ENCODE peak calls at places on chromosomes 1 and 21, in seven cellular contexts. One of them, this sample, is unnamed.

GRCh38 chr1:168092566-168093355 is 44.0 kb downstream of the GPR161 start:
- DNase-seq in lung: no peak
- DNase-seq in A549: no peak
- DNase-seq in tibial artery: no peak
- DNase-seq in heart right ventricle: no peak
- DNase-seq in heart left ventricle: no peak
- DNase-seq in K562: peak; percentile 34
- DNase-seq in this sample: no peak

GRCh38 chr1:95086949-95087533 is 14.3 kb upstream of the ALG14 start:
- DNase-seq in lung: no peak
- DNase-seq in A549: peak; percentile 72
- DNase-seq in tibial artery: no peak
- DNase-seq in heart right ventricle: no peak
- DNase-seq in heart left ventricle: peak; percentile 48
- DNase-seq in K562: peak; percentile 69
- DNase-seq in this sample: peak; percentile 36

GRCh38 chr1:59142663-59143487 is 154.0 kb upstream of the FGGY start:
- DNase-seq in lung: no peak
- DNase-seq in A549: peak; percentile 76
- DNase-seq in tibial artery: no peak
- DNase-seq in heart right ventricle: no peak
- DNase-seq in heart left ventricle: peak; percentile 41
- DNase-seq in K562: no peak
- DNase-seq in this sample: peak; percentile 27

GRCh38 chr1:24201941-24202440 is 14.9 kb upstream of the IFNLR1 start:
- DNase-seq in lung: peak; percentile 83
- DNase-seq in A549: peak; percentile 62
- DNase-seq in tibial artery: peak; percentile 90
- DNase-seq in heart right ventricle: peak; percentile 44
- DNase-seq in heart left ventricle: peak; percentile 71
- DNase-seq in K562: peak; percentile 80
- DNase-seq in this sample: peak; percentile 75

GRCh38 chr1:199878818-199879217 is 148.7 kb upstream of the NR5A2 start:
- DNase-seq in lung: no peak
- DNase-seq in A549: no peak
- DNase-seq in tibial artery: no peak
- DNase-seq in heart right ventricle: no peak
- DNase-seq in heart left ventricle: no peak
- DNase-seq in K562: no peak
- DNase-seq in this sample: no peak

GRCh38 chr21:45386728-45387371 is 18.1 kb upstream of the COL18A1 start:
- DNase-seq in lung: no peak
- DNase-seq in A549: no peak
- DNase-seq in tibial artery: peak; percentile 82
- DNase-seq in heart right ventricle: peak; percentile 51
- DNase-seq in heart left ventricle: peak; percentile 58
- DNase-seq in K562: peak; percentile 53
- DNase-seq in this sample: peak; percentile 93

GRCh38 chr1:52662645-52663313 is 29.8 kb downstream of the SHISAL2A start:
- DNase-seq in lung: no peak
- DNase-seq in A549: peak; percentile 55
- DNase-seq in tibial artery: no peak
- DNase-seq in heart right ventricle: no peak
- DNase-seq in heart left ventricle: no peak
- DNase-seq in K562: no peak
- DNase-seq in this sample: no peak

GRCh38 chr21:46079357-46080170 is 18.3 kb upstream of the COL6A2 start:
- DNase-seq in lung: peak; percentile 28
- DNase-seq in A549: no peak
- DNase-seq in tibial artery: peak; percentile 74
- DNase-seq in heart right ventricle: peak; percentile 36
- DNase-seq in heart left ventricle: peak; percentile 62
- DNase-seq in K562: no peak
- DNase-seq in this sample: peak; percentile 71

GRCh38 chr1:21507511-21508270 is 1.5 kb upstream of the ALPL start:
- DNase-seq in lung: no peak
- DNase-seq in A549: no peak
- DNase-seq in tibial artery: peak; percentile 11
- DNase-seq in heart right ventricle: no peak
- DNase-seq in heart left ventricle: no peak
- DNase-seq in K562: no peak
- DNase-seq in this sample: no peak

GRCh38 chr1:204377800-204378608 is 18.3 kb upstream of the PLEKHA6 start:
- DNase-seq in lung: peak; percentile 46
- DNase-seq in A549: peak; percentile 64
- DNase-seq in tibial artery: no peak
- DNase-seq in heart right ventricle: peak; percentile 21
- DNase-seq in heart left ventricle: no peak
- DNase-seq in K562: peak; percentile 46
- DNase-seq in this sample: no peak

GRCh38 chr1:211698161-211699026 is 23.0 kb upstream of the NEK2 start:
- DNase-seq in lung: peak; percentile 82
- DNase-seq in A549: peak; percentile 81
- DNase-seq in tibial artery: peak; percentile 76
- DNase-seq in heart right ventricle: peak; percentile 80
- DNase-seq in heart left ventricle: peak; percentile 71
- DNase-seq in K562: peak; percentile 91
- DNase-seq in this sample: peak; percentile 38

GRCh38 chr1:210523830-210524229 is 195.1 kb downstream of the HHAT start:
- DNase-seq in lung: no peak
- DNase-seq in A549: no peak
- DNase-seq in tibial artery: no peak
- DNase-seq in heart right ventricle: no peak
- DNase-seq in heart left ventricle: no peak
- DNase-seq in K562: no peak
- DNase-seq in this sample: no peak

GRCh38 chr1:206907304-206907991 is 10.2 kb downstream of the IL24 start:
- DNase-seq in lung: no peak
- DNase-seq in A549: peak; percentile 34
- DNase-seq in tibial artery: peak; percentile 57
- DNase-seq in heart right ventricle: no peak
- DNase-seq in heart left ventricle: peak; percentile 53
- DNase-seq in K562: peak; percentile 87
- DNase-seq in this sample: no peak

GRCh38 chr1:9836632-9836960 is 12.8 kb upstream of the CLSTN1 start:
- DNase-seq in lung: no peak
- DNase-seq in A549: no peak
- DNase-seq in tibial artery: peak; percentile 39
- DNase-seq in heart right ventricle: no peak
- DNase-seq in heart left ventricle: no peak
- DNase-seq in K562: no peak
- DNase-seq in this sample: peak; percentile 7

GRCh38 chr1:51340380-51340779 is 10.0 kb upstream of the TTC39A start:
- DNase-seq in lung: no peak
- DNase-seq in A549: no peak
- DNase-seq in tibial artery: no peak
- DNase-seq in heart right ventricle: no peak
- DNase-seq in heart left ventricle: no peak
- DNase-seq in K562: no peak
- DNase-seq in this sample: no peak

DNA sequence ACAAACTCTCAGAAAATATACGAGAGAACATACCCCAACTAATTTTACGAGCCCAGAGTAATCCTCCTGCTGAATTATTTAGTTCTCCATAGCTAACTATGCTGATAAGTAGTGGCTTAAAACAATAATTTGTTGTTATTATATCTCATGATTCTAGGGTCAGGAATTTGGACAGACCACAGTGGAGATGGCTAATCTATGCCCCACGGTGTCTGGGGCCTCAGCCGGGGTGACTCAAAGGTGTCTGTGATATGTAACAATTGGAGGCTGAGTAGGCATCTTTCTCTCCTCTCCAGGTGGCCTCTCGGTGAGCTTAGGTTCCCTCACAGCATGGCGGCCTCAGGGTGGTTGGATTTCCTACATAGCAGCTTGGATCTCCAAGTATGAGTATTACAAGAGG is 35.4 kb upstream of the FOXO6 start:
- DNase-seq in lung: no peak
- DNase-seq in A549: no peak
- DNase-seq in tibial artery: no peak
- DNase-seq in heart right ventricle: no peak
- DNase-seq in heart left ventricle: no peak
- DNase-seq in K562: no peak
- DNase-seq in this sample: no peak
- H3K27ac ChIP-seq in lung: no peak overlapping the region
- H3K27ac ChIP-seq in A549: no peak overlapping the region
- H3K27ac ChIP-seq in tibial artery: no peak overlapping the region
- H3K27ac ChIP-seq in heart right ventricle: no peak overlapping the region
- H3K27ac ChIP-seq in heart left ventricle: no peak overlapping the region
- H3K27ac ChIP-seq in K562: no peak overlapping the region
- H3K27ac ChIP-seq in this sample: no peak overlapping the region

DNA sequence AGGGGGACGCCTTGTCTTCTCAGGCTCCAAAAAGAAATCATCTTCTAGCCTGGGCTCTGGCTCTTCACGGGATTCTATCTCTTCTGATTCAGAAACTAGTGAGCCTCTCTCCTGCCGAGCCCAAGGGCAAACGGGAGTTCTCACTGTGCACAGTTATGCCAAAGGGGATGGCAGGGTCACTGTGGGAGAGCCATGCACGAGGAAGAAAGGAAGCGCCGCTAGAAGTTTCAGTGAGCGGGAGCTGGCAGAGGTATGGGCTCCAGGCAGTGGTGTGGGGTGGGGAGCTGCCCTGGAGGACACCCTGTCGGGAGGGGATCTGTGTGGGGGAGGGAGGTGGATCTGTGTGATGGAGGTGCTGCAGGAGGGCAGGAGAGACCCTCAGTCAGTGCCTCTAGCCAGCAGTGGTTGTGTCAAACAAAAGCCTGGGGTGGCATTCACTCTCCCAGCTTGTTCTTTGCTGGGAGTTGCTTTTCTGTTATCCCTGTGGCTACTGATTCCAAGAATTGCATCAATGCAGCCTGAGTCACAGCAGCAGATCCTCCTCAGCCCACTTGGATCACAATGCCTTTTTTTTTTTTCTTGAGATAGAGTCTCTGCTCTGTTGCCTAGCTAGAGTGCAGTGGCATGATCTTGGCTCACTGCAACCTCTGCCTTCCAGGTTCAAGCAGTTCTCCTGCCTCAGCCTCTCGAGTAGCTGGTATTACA is 21.8 kb downstream of the KDM4A start:
- DNase-seq in lung: no peak
- DNase-seq in A549: no peak
- DNase-seq in tibial artery: no peak
- DNase-seq in heart right ventricle: no peak
- DNase-seq in heart left ventricle: no peak
- DNase-seq in K562: no peak
- DNase-seq in this sample: no peak
- H3K4me3 ChIP-seq in lung: no peak overlapping the region
- H3K4me3 ChIP-seq in A549: no peak overlapping the region
- H3K4me3 ChIP-seq in tibial artery: no peak overlapping the region
- H3K4me3 ChIP-seq in heart right ventricle: no peak overlapping the region
- H3K4me3 ChIP-seq in heart left ventricle: no peak overlapping the region
- H3K4me3 ChIP-seq in K562: no peak overlapping the region
- H3K4me3 ChIP-seq in this sample: no peak overlapping the region

GRCh38 chr1:214544791-214545190 is 6.6 kb downstream of the PTPN14 start:
- DNase-seq in lung: no peak
- DNase-seq in A549: no peak
- DNase-seq in tibial artery: no peak
- DNase-seq in heart right ventricle: no peak
- DNase-seq in heart left ventricle: no peak
- DNase-seq in K562: no peak
- DNase-seq in this sample: no peak

GRCh38 chr1:214546886-214547641 is 4.3 kb downstream of the PTPN14 start:
- DNase-seq in lung: no peak
- DNase-seq in A549: no peak
- DNase-seq in tibial artery: no peak
- DNase-seq in heart right ventricle: no peak
- DNase-seq in heart left ventricle: no peak
- DNase-seq in K562: no peak
- DNase-seq in this sample: no peak

GRCh38 chr1:214547747-214548146 is 3.7 kb downstream of the PTPN14 start:
- DNase-seq in lung: no peak
- DNase-seq in A549: no peak
- DNase-seq in tibial artery: no peak
- DNase-seq in heart right ventricle: no peak
- DNase-seq in heart left ventricle: no peak
- DNase-seq in K562: no peak
- DNase-seq in this sample: no peak

GRCh38 chr1:214546076-214546475 is 5.3 kb downstream of the PTPN14 start:
- DNase-seq in lung: no peak
- DNase-seq in A549: no peak
- DNase-seq in tibial artery: no peak
- DNase-seq in heart right ventricle: no peak
- DNase-seq in heart left ventricle: no peak
- DNase-seq in K562: no peak
- DNase-seq in this sample: no peak

DNA sequence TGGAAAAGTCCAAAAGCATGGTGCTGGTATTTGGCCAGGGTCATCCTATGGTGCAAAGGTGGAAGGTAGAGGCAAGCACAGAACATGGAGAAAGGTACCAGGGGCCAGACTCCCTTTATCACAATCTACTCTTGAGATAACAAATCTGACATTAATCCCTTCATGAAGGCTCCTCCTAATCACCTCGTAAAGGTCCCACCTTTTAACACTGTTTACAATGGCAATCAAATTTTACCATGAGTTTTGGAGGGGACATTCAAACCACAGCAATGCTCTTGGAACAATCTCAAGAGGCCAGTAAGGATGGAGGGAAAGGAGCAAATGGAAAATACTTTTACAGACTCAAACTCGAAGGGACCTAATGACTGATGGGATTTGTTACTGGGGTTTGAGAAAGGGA is 6.1 kb downstream of the PTPN14 start:
- DNase-seq in lung: no peak
- DNase-seq in A549: no peak
- DNase-seq in tibial artery: no peak
- DNase-seq in heart right ventricle: no peak
- DNase-seq in heart left ventricle: no peak
- DNase-seq in K562: no peak
- DNase-seq in this sample: no peak
- H3K4me1 ChIP-seq in lung: peaks cover 34% of the 10 kb centered on the region
- H3K4me1 ChIP-seq in A549: peaks cover 37% of the 10 kb centered on the region
- H3K4me1 ChIP-seq in tibial artery: no peaks in the 10 kb centered on the region
- H3K4me1 ChIP-seq in heart right ventricle: peaks cover 86% of the 10 kb centered on the region
- H3K4me1 ChIP-seq in heart left ventricle: peaks cover 79% of the 10 kb centered on the region
- H3K4me1 ChIP-seq in K562: no peaks in the 10 kb centered on the region
- H3K4me1 ChIP-seq in this sample: peaks cover 8% of the 10 kb centered on the region

GRCh38 chr1:172400073-172400737 is 20.3 kb upstream of the C1orf105 start:
- DNase-seq in lung: no peak
- DNase-seq in A549: no peak
- DNase-seq in tibial artery: no peak
- DNase-seq in heart right ventricle: no peak
- DNase-seq in heart left ventricle: peak; percentile 19
- DNase-seq in K562: no peak
- DNase-seq in this sample: no peak
- H3K27ac ChIP-seq in lung: no peak overlapping the region
- H3K27ac ChIP-seq in A549: peak overlapping the region; percentile 83
- H3K27ac ChIP-seq in tibial artery: peak overlapping the region; percentile 77
- H3K27ac ChIP-seq in heart right ventricle: peak overlapping the region; percentile 45
- H3K27ac ChIP-seq in heart left ventricle: peak overlapping the region; percentile 63
- H3K27ac ChIP-seq in K562: no peak overlapping the region
- H3K27ac ChIP-seq in this sample: peak overlapping the region; percentile 89

This sample was measured in uterus.